ENCODE peak calls at places on chromosomes 1 and 21, in six cellular contexts. V, Z, L, M, I and R are unnamed samples. For H3K9me3, the result is how much of the 10 kb centered on the place peaks cover.

GRCh38 chr1:157497987-157498781 is 54.1 kb downstream of the FCRL5 start:
- DNase-seq in M (no peak), L (no peak), V (no peak), Z (no peak), I (no peak), R (no peak)

GRCh38 chr1:108828074-108828961 is 28.6 kb downstream of the AKNAD1 start:
- DNase-seq in I (peak), V (peak), M (peak), Z (peak), L (peak), R (peak)

GRCh38 chr1:71296551-71296950 is 215.7 kb upstream of the ZRANB2 start:
- DNase-seq in I (no peak), Z (no peak), V (peak), L (no peak), M (no peak), R (no peak)

GRCh38 chr21:35303085-35303484 is 254.0 kb upstream of the RUNX1 start:
- DNase-seq in Z (no peak), L (no peak), M (no peak), V (peak), I (peak), R (no peak)

GRCh38 chr1:153552335-153552734 is 3.3 kb upstream of the S100A3 start:
- DNase-seq in Z (peak), V (no peak), I (no peak), M (no peak), L (no peak), R (no peak)

GRCh38 chr1:209590405-209590804 is 6.9 kb downstream of the CAMK1G start:
- DNase-seq in M (no peak), Z (no peak), I (no peak), L (no peak), V (peak), R (no peak)

GRCh38 chr1:112444269-112444668 is 48.3 kb downstream of the CTTNBP2NL start:
- DNase-seq in L (no peak), M (no peak), Z (no peak), I (peak), V (peak), R (no peak)

GRCh38 chr1:170885551-170885950 is 49.8 kb upstream of the MROH9 start:
- DNase-seq in I (no peak), M (no peak), Z (no peak), L (no peak), V (no peak), R (no peak)

GRCh38 chr1:113370868-113371267 is 19.4 kb upstream of the MAGI3 start:
- DNase-seq in M (no peak), I (no peak), L (no peak), V (no peak), Z (no peak), R (no peak)

DNA sequence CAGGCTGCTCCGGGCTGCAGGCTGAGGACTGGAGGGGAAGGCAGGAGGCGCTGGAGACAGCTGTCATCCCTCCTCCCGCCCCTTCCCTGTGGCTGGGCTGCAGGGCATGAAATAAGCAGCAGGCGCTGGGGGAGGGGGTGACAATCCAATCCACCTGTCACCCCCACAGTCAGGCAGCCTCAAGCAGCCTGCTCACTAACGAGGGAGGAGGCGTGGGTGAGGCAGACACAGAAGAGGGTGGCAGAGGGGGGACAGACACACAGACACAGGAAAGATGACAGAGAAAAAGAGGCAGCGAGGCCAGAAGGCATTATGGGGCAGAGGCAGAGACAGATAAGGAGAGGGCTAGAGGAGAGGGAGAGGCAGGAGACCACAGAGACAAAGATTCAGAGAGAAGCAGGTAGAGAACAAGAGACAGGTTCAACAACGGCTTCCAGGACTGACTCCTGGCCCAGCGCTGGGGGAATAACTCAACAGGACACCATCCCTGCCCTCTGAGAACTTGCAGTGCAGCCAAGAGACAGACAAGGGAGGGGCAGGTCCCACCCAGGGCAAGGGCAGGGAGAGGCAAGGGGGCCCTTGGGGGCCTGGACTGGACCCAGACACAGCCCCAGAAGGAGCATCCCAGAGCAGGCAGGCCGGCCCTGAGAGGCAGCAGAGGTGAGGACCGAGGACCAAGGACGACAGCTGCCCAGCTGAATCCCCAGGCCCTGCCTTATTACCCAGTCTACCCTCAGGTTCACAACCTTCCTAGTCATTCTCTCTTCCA is 11.2 kb downstream of the MEF2D start:
- DNase-seq in I (no peak), M (no peak), V (no peak), L (no peak), Z (no peak), R (peak)
- TF ChIP-seq CTCF in I (no peak), M (no peak), V (peak), L (no peak), Z (no peak), R (peak)

GRCh38 chr1:177547200-177547599 is 376.4 kb downstream of the BRINP2 start:
- DNase-seq in M (no peak), Z (no peak), I (no peak), V (no peak), L (no peak), R (no peak)
- H3K9me3 ChIP-seq in M (under half), Z (under half), I (under half), V (under half), L (under half), R (under half)

GRCh38 chr1:21270086-21270689 is 20.1 kb downstream of the ECE1 start:
- DNase-seq in M (peak), Z (peak), I (peak), V (peak), L (peak), R (peak)
- H3K27ac ChIP-seq in M (peak), Z (peak), I (no peak), V (no peak), L (peak), R (no peak)

DNA sequence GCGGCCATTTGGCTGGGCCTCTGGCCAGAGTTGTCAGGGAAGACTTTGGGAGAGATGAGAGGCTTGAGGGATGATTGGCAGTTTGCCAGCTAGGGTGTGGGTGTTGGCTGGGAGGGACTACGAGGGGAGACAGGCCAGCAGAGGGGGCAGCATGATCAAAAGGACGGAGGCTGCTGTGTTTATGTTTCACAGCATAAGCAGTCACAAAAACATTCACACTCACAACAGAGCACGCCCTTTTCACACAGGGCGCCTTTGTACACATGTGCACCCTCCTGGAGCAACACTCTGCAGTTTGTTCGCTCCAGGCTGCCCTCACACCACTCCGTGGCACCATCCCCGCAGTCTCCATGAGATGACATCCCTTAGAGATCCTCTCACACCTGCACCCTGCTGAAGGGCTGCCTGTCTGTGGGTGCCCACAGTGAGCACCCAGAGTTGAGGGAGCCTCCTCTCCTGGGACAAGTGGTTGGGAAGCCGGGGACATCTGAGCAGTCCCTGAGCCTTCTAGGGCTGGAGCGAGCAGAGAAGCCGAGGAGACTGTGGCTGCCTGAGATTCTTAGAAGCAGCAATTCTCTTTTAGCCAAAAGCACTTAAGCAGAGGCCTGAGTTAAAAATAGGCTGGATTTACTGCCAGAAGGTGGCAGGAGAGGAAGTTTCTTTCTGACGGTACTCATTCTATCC is 15.4 kb downstream of the EFNA3 start:
- DNase-seq in V (peak), L (no peak), Z (no peak), I (peak), M (no peak), R (peak)
- TF ChIP-seq CTCF in V (peak), L (peak), Z (no peak), I (peak), M (no peak), R (peak)

GRCh38 chr1:8844421-8845063 is 27.1 kb upstream of the RERE start:
- DNase-seq in I (no peak), Z (no peak), L (no peak), V (no peak), M (no peak), R (no peak)
- H3K9me3 ChIP-seq in I (under half), Z (under half), L (under half), V (under half), M (under half), R (under half)

GRCh38 chr1:26472901-26473845 is 933 bp downstream of the HMGN2 start:
- DNase-seq in I (peak), M (peak), L (peak), V (peak), Z (peak), R (peak)
- H3K27ac ChIP-seq in I (peak), M (peak), L (peak), V (peak), Z (peak), R (peak)

GRCh38 chr21:41133896-41134522 is 34.0 kb upstream of the BACE2 start:
- DNase-seq in V (peak), M (no peak), L (peak), I (peak), Z (no peak), R (peak)
- TF ChIP-seq CTCF in V (peak), M (no peak), L (peak), I (peak), Z (peak), R (peak)

DNA sequence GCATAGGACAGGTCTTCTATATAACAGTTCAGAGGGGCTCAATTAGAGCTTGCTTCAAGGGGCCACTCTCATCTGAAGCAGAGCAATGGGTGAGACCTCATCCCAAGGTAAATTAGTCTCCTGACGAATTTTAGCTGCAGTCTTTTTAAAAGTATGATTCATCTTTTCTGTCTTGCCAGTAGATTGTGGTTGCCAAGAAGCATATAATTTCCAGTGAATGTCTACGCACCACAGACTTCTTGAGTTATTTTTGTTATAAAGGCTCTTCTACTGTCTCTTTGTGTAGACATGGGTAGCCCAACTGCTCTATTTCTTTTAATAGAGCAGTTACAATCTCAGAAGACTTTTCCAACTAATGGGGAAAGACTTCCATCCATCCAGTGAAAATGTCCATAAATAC is 108.9 kb upstream of the FMN2 start:
- DNase-seq in I (no peak), V (no peak), M (no peak), Z (no peak), L (no peak), R (no peak)
- H3K9me3 ChIP-seq in I (under half), V (under half), M (under half), Z (under half), L (half or more), R (under half)

GRCh38 chr1:90850181-90850924 is 133.3 kb upstream of the BARHL2 start:
- DNase-seq in M (no peak), Z (no peak), V (no peak), L (peak), I (no peak), R (peak)
- H3K27ac ChIP-seq in M (peak), Z (no peak), V (no peak), L (peak), I (no peak), R (peak)

GRCh38 chr1:15186846-15187151 is 33.3 kb downstream of the TMEM51 start:
- DNase-seq in Z (no peak), V (no peak), L (no peak), M (no peak), I (no peak), R (no peak)

GRCh38 chr1:15185617-15186016 is 32.1 kb downstream of the TMEM51 start:
- DNase-seq in L (no peak), V (no peak), M (no peak), I (no peak), Z (no peak), R (no peak)

GRCh38 chr1:15186073-15186845 is 32.7 kb downstream of the TMEM51 start:
- DNase-seq in I (no peak), M (no peak), L (no peak), Z (no peak), V (no peak), R (no peak)

GRCh38 chr1:15187175-15187810 is 33.7 kb downstream of the TMEM51 start:
- DNase-seq in Z (no peak), M (no peak), I (no peak), V (no peak), L (no peak), R (no peak)

GRCh38 chr1:15184445-15185103 is 31.0 kb downstream of the TMEM51 start:
- DNase-seq in V (no peak), L (no peak), Z (no peak), M (no peak), I (no peak), R (no peak)
- TF ChIP-seq CTCF in V (no peak), L (no peak), Z (no peak), M (no peak), I (no peak), R (no peak)